ENCODE peak calls at places on chromosome 21, in five cellular contexts. D, H, M, U and F are unnamed samples.

GRCh38 chr21:25887646-25888321 is 153.0 kb downstream of the GABPA start:
- DNase-seq in U (no peak), H (no peak), D (no peak), M (no peak), F (no peak)

GRCh38 chr21:15935530-15935929 is 205.7 kb downstream of the USP25 start:
- DNase-seq in H (no peak), D (no peak), M (peak), U (no peak), F (no peak)

GRCh38 chr21:41631564-41632461 is 123.9 kb upstream of the TMPRSS2 start:
- DNase-seq in U (peak), H (no peak), M (peak), D (no peak), F (peak)

GRCh38 chr21:17925000-17925610 is 105.9 kb upstream of the C21orf91 start:
- DNase-seq in H (no peak), M (peak), U (peak), D (peak), F (peak)

GRCh38 chr21:46424062-46424591 is 34.6 kb upstream of the DIP2A start:
- DNase-seq in U (no peak), D (no peak), M (no peak), H (peak), F (no peak)

GRCh38 chr21:26881504-26882228 is 36.5 kb upstream of the ADAMTS1 start:
- DNase-seq in U (peak), D (no peak), H (no peak), M (peak), F (no peak)

GRCh38 chr21:35206141-35207125 is 157.3 kb upstream of the RUNX1 start:
- DNase-seq in H (peak), M (peak), D (no peak), U (no peak), F (no peak)

GRCh38 chr21:34952701-34953100 is 96.4 kb downstream of the RUNX1 start:
- DNase-seq in M (peak), D (no peak), H (no peak), U (no peak), F (no peak)

GRCh38 chr21:32768530-32768929 is 3.0 kb downstream of the PAXBP1 start:
- DNase-seq in U (no peak), M (no peak), H (no peak), D (no peak), F (no peak)

GRCh38 chr21:34351786-34352241 is 12.0 kb upstream of the KCNE2 start:
- DNase-seq in H (no peak), U (peak), M (peak), D (peak), F (peak)

GRCh38 chr21:36104306-36105300 is 30.3 kb upstream of the CBR3 start:
- DNase-seq in H (peak), M (peak), U (peak), D (peak), F (peak)

GRCh38 chr21:44581158-44581557 is 754 bp upstream of the KRTAP10-5 start:
- DNase-seq in M (no peak), U (no peak), H (no peak), D (no peak), F (no peak)